ENCODE peak calls at places on chromosomes 3 and 15, in five cellular contexts. D is activated CD8-positive, alpha-beta memory T cell treated with anti-CD3 and anti-CD28 coated beads for 1 hour; K is GM23338; B is activated T-cell treated with anti-CD3 and anti-CD28 coated beads for 1 hour; J is germinal center. O is an unnamed sample.

GRCh38 chr3:42979044-42979962 is at the start of gene GASK1A:
- DNase-seq in D (no peak), K (peak; percentile 89), B (no peak), J (no peak), O (no peak)

GRCh38 chr3:136196064-136196400 is at the start of gene MSL2:
- DNase-seq in D (no peak), K (no peak), B (no peak), J (no peak), O (no peak)

GRCh38 chr3:22495826-22496225 is 707.3 kb upstream of the UBE2E2 start:
- DNase-seq in D (no peak), K (no peak), B (no peak), J (no peak), O (no peak)

GRCh38 chr15:29393443-29393842 is 123.8 kb upstream of the NSMCE3 start:
- DNase-seq in D (no peak), K (no peak), B (no peak), J (no peak), O (no peak)

GRCh38 chr3:119630562-119631329 is 29.6 kb downstream of the POPDC2 start:
- DNase-seq in D (no peak), K (no peak), B (no peak), J (no peak), O (no peak)

GRCh38 chr3:14783480-14784086 is 35.2 kb upstream of the FGD5 start:
- DNase-seq in D (no peak), K (no peak), B (no peak), J (no peak), O (no peak)

GRCh38 chr15:57571725-57572124 is 20.0 kb upstream of the MYZAP start:
- DNase-seq in D (no peak), K (no peak), B (no peak), J (no peak), O (no peak)

GRCh38 chr3:45275006-45275704 is 49.1 kb upstream of the TMEM158 start:
- DNase-seq in D (no peak), K (peak; percentile 15), B (no peak), J (no peak), O (no peak)

GRCh38 chr3:190092250-190092649 is 28.4 kb downstream of the P3H2 start:
- DNase-seq in D (no peak), K (no peak), B (no peak), J (no peak), O (no peak)

GRCh38 chr15:34109775-34110663 is 8.1 kb downstream of the PGBD4 start:
- DNase-seq in D (no peak), K (peak; percentile 71), B (no peak), J (peak; percentile 13), O (no peak)

GRCh38 chr3:72679540-72680198 is 168.6 kb downstream of the SHQ1 start:
- DNase-seq in D (no peak), K (no peak), B (no peak), J (no peak), O (no peak)

GRCh38 chr3:108329508-108329907 is 33.2 kb downstream of the HHLA2 start:
- DNase-seq in D (no peak), K (no peak), B (no peak), J (no peak), O (no peak)

GRCh38 chr3:79369306-79369705 is 398.5 kb downstream of the ROBO1 start:
- DNase-seq in D (no peak), K (peak; percentile 24), B (no peak), J (no peak), O (no peak)

GRCh38 chr3:170397579-170398177 is 21.0 kb upstream of the CLDN11 start:
- DNase-seq in D (no peak), K (peak; percentile 24), B (no peak), J (no peak), O (no peak)

GRCh38 chr3:158167737-158168469 is 58.0 kb downstream of the RSRC1 start:
- DNase-seq in D (no peak), K (no peak), B (no peak), J (no peak), O (no peak)

GRCh38 chr15:27660676-27661075 is 438.4 kb downstream of the OCA2 start:
- DNase-seq in D (no peak), K (no peak), B (no peak), J (no peak), O (no peak)

GRCh38 chr3:15923640-15924405 is 126.0 kb upstream of the ANKRD28 start:
- DNase-seq in D (no peak), K (no peak), B (no peak), J (no peak), O (no peak)

GRCh38 chr3:71341721-71342120 is 241.8 kb downstream of the FOXP1 start:
- DNase-seq in D (no peak), K (no peak), B (no peak), J (no peak), O (no peak)

GRCh38 chr3:157535667-157536066 is 32.5 kb upstream of the VEPH1 start:
- DNase-seq in D (no peak), K (no peak), B (no peak), J (no peak), O (no peak)

GRCh38 chr3:23999012-23999641 is 54.0 kb downstream of the NR1D2 start:
- DNase-seq in D (peak; percentile 42), K (peak; percentile 80), B (peak; percentile 46), J (peak; percentile 31), O (no peak)

GRCh38 chr15:70424937-70425411 is 327.3 kb upstream of the TLE3 start:
- DNase-seq in D (no peak), K (no peak), B (no peak), J (no peak), O (no peak)

GRCh38 chr15:75065467-75065850 is 42.1 kb downstream of the PPCDC start:
- DNase-seq in D (no peak), K (no peak), B (no peak), J (no peak), O (no peak)

GRCh38 chr15:56739964-56740640 is 6.8 kb upstream of the ZNF280D start:
- DNase-seq in D (no peak), K (peak; percentile 83), B (no peak), J (peak; percentile 14), O (no peak)

GRCh38 chr3:181703701-181704420 is 7.9 kb upstream of the SOX2 start:
- DNase-seq in D (no peak), K (peak; percentile 76), B (no peak), J (no peak), O (no peak)

GRCh38 chr3:10289077-10289476 is 3.7 kb downstream of the GHRL start:
- DNase-seq in D (no peak), K (no peak), B (no peak), J (no peak), O (no peak)

GRCh38 chr3:141659821-141660597 is 78.1 kb upstream of the RNF7 start:
- DNase-seq in D (no peak), K (peak; percentile 69), B (no peak), J (no peak), O (no peak)

GRCh38 chr15:63338170-63338569 is 43.5 kb downstream of the CA12 start:
- DNase-seq in D (no peak), K (no peak), B (no peak), J (no peak), O (no peak)

GRCh38 chr3:87206070-87206469 is 21.0 kb upstream of the CHMP2B start:
- DNase-seq in D (no peak), K (no peak), B (no peak), J (no peak), O (no peak)

GRCh38 chr15:80823120-80823519 is 44.0 kb downstream of the CEMIP start:
- DNase-seq in D (no peak), K (no peak), B (no peak), J (no peak), O (no peak)

GRCh38 chr15:80839764-80840130 is 60.6 kb downstream of the CEMIP start:
- DNase-seq in D (no peak), K (no peak), B (no peak), J (no peak), O (no peak)

GRCh38 chr3:69161587-69162196 is 39.3 kb upstream of the LMOD3 start:
- DNase-seq in D (no peak), K (peak; percentile 68), B (no peak), J (peak; percentile 43), O (no peak)

GRCh38 chr3:108437439-108437838 is 73.0 kb downstream of the MYH15 start:
- DNase-seq in D (no peak), K (no peak), B (no peak), J (no peak), O (no peak)

GRCh38 chr15:36414670-36415069 is 164.8 kb upstream of the CDIN1 start:
- DNase-seq in D (no peak), K (no peak), B (no peak), J (no peak), O (no peak)

GRCh38 chr3:189820365-189820720 is 189.2 kb downstream of the TP63 start:
- DNase-seq in D (no peak), K (no peak), B (no peak), J (no peak), O (no peak)

GRCh38 chr15:77738441-77739437 is 106.0 kb upstream of the LINGO1 start:
- DNase-seq in D (no peak), K (peak; percentile 65), B (no peak), J (no peak), O (no peak)

GRCh38 chr3:113498221-113499005 is 16.5 kb downstream of the SPICE1 start:
- DNase-seq in D (no peak), K (no peak), B (no peak), J (no peak), O (no peak)

GRCh38 chr3:135261916-135262315 is 466.9 kb downstream of the EPHB1 start:
- DNase-seq in D (no peak), K (no peak), B (no peak), J (no peak), O (no peak)

GRCh38 chr15:84937144-84937543 is 44.5 kb upstream of the PDE8A start:
- DNase-seq in D (no peak), K (no peak), B (no peak), J (no peak), O (no peak)

GRCh38 chr3:36906504-36907149 is 38.2 kb downstream of the TRANK1 start:
- DNase-seq in D (no peak), K (no peak), B (no peak), J (no peak), O (no peak)

GRCh38 chr15:55897560-55898336 is 95.7 kb downstream of the NEDD4 start:
- DNase-seq in D (no peak), K (peak; percentile 85), B (no peak), J (peak; percentile 14), O (peak; percentile 7)